ENCODE peak calls at places on chromosome 5, in nine cellular contexts. E is H9, D is psoas muscle, Y is colonic mucosa, L is mucosa of descending colon, V is uterus, X is Peyer's patch, I is mammary epithelial cell, B is sigmoid colon. N is an unnamed sample.
A peak's percentile ranks its signal among the peaks of the same experiment; 100 is the strongest.

GRCh38 chr5:60007724-60008123 is 114.2 kb upstream of the PDE4D start:
- DNase-seq in E (no peak), D (no peak), Y (no peak), L (no peak), V (no peak), X (no peak), I (no peak), B (no peak), N (no peak)

GRCh38 chr5:17802256-17802655 is 168.0 kb downstream of the TAF11L14 start:
- DNase-seq in E (peak; percentile 29), D (no peak), Y (no peak), L (no peak), V (no peak), X (no peak), I (no peak), B (no peak), N (no peak)

GRCh38 chr5:9833871-9834270 is 203.7 kb upstream of the TAS2R1 start:
- DNase-seq in E (peak; percentile 58), D (no peak), Y (no peak), L (no peak), V (no peak), X (no peak), I (no peak), B (no peak), N (no peak)

GRCh38 chr5:7717691-7718090 is 133.2 kb downstream of the CFAP90 start:
- DNase-seq in E (no peak), D (no peak), Y (no peak), L (no peak), V (no peak), X (no peak), I (no peak), B (no peak), N (no peak)

GRCh38 chr5:44150075-44150723 is 239.0 kb downstream of the FGF10 start:
- DNase-seq in E (no peak), D (no peak), Y (no peak), L (no peak), V (no peak), X (no peak), I (no peak), B (no peak), N (no peak)

GRCh38 chr5:69024241-69024651 is 69.6 kb upstream of the SLC30A5 start:
- DNase-seq in E (peak; percentile 41), D (no peak), Y (peak; percentile 34), L (no peak), V (no peak), X (no peak), I (peak; percentile 39), B (no peak), N (peak; percentile 65)

GRCh38 chr5:137627293-137627692 is 108.6 kb downstream of the KLHL3 start:
- DNase-seq in E (no peak), D (no peak), Y (no peak), L (no peak), V (no peak), X (no peak), I (no peak), B (no peak), N (no peak)

GRCh38 chr5:172361566-172362238 is 78.1 kb upstream of the UBTD2 start:
- DNase-seq in E (no peak), D (peak; percentile 45), Y (no peak), L (no peak), V (no peak), X (peak; percentile 18), I (peak; percentile 99), B (no peak), N (peak; percentile 33)

GRCh38 chr5:35303152-35303551 is 72.9 kb upstream of the PRLR start:
- DNase-seq in E (no peak), D (no peak), Y (no peak), L (no peak), V (no peak), X (no peak), I (no peak), B (no peak), N (no peak)

GRCh38 chr5:157596449-157596848 is 20.9 kb upstream of the ADAM19 start:
- DNase-seq in E (no peak), D (no peak), Y (no peak), L (no peak), V (no peak), X (peak; percentile 73), I (no peak), B (no peak), N (no peak)

GRCh38 chr5:168578506-168579205 is 512 bp downstream of the PANK3 start:
- DNase-seq in E (no peak), D (no peak), Y (no peak), L (no peak), V (no peak), X (no peak), I (no peak), B (peak; percentile 63), N (peak; percentile 79)

GRCh38 chr5:68709229-68709628 is 384.6 kb upstream of the SLC30A5 start:
- DNase-seq in E (no peak), D (peak; percentile 21), Y (no peak), L (no peak), V (no peak), X (no peak), I (no peak), B (no peak), N (no peak)

GRCh38 chr5:159061834-159062530 is 37.7 kb downstream of the EBF1 start:
- DNase-seq in E (peak; percentile 61), D (no peak), Y (no peak), L (no peak), V (peak; percentile 26), X (no peak), I (no peak), B (no peak), N (no peak)

GRCh38 chr5:119268387-119269060 is 87.3 kb upstream of the TNFAIP8 start:
- DNase-seq in E (peak; percentile 98), D (peak; percentile 94), Y (peak; percentile 99), L (peak; percentile 100), V (peak; percentile 96), X (peak; percentile 98), I (peak; percentile 94), B (peak; percentile 98), N (peak; percentile 97)
- TF ChIP-seq CTCF in E (no peak), D (no peak), Y (no peak), L (no peak), V (no peak), X (peak; percentile 13), I (peak; percentile 8), B (no peak), N (no peak)

GRCh38 chr5:140251527-140251973 is 51.4 kb downstream of the PFDN1 start:
- DNase-seq in E (no peak), D (peak; percentile 49), Y (no peak), L (no peak), V (no peak), X (peak; percentile 34), I (peak; percentile 89), B (no peak), N (no peak)

GRCh38 chr5:140250386-140250785 is 52.5 kb downstream of the PFDN1 start:
- DNase-seq in E (no peak), D (no peak), Y (no peak), L (no peak), V (no peak), X (no peak), I (no peak), B (no peak), N (no peak)

GRCh38 chr5:140252470-140253126 is 50.3 kb downstream of the PFDN1 start:
- DNase-seq in E (no peak), D (no peak), Y (no peak), L (no peak), V (no peak), X (no peak), I (no peak), B (no peak), N (no peak)

GRCh38 chr5:140246378-140247122 is 56.4 kb downstream of the PFDN1 start:
- DNase-seq in E (no peak), D (peak; percentile 52), Y (no peak), L (no peak), V (peak; percentile 78), X (no peak), I (peak; percentile 36), B (peak; percentile 89), N (peak; percentile 69)

GRCh38 chr5:140249536-140249935 is 53.4 kb downstream of the PFDN1 start:
- DNase-seq in E (no peak), D (no peak), Y (no peak), L (no peak), V (no peak), X (no peak), I (no peak), B (no peak), N (no peak)
- H3K4me1 ChIP-seq in E (peaks cover 4% of the 10 kb centered on the region), D (peaks cover 76% of the 10 kb centered on the region), Y (peaks cover 3% of the 10 kb centered on the region), L (peaks cover 23% of the 10 kb centered on the region), V (no peaks in the 10 kb centered on the region), X (peaks cover 30% of the 10 kb centered on the region), I (peaks cover 65% of the 10 kb centered on the region), B (no peaks in the 10 kb centered on the region), N (peaks cover 11% of the 10 kb centered on the region)

DNA sequence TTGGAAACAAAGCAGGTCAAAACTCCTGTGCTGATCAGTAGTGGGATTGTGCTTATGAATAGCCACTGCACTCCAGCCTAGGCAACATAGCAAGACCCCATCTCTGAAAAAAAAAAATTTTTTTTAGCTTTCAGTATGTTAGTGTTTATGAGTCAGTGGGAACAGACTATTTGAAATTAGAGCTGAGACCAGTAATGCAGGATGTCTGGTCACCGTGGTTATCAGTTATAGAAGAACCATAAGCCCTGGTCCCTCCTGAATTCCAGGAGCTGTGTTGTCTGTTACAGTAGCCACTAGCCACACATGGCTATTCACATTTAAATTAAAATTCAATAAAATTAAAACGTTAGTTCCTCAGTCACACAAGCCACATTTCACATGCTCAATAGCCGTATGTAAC is 96.2 kb upstream of the SAP30L start:
- DNase-seq in E (no peak), D (no peak), Y (no peak), L (no peak), V (no peak), X (no peak), I (no peak), B (no peak), N (no peak)
- TF ChIP-seq CTCF in E (no peak), D (no peak), Y (no peak), L (no peak), V (no peak), X (no peak), I (no peak), B (no peak), N (no peak)

DNA sequence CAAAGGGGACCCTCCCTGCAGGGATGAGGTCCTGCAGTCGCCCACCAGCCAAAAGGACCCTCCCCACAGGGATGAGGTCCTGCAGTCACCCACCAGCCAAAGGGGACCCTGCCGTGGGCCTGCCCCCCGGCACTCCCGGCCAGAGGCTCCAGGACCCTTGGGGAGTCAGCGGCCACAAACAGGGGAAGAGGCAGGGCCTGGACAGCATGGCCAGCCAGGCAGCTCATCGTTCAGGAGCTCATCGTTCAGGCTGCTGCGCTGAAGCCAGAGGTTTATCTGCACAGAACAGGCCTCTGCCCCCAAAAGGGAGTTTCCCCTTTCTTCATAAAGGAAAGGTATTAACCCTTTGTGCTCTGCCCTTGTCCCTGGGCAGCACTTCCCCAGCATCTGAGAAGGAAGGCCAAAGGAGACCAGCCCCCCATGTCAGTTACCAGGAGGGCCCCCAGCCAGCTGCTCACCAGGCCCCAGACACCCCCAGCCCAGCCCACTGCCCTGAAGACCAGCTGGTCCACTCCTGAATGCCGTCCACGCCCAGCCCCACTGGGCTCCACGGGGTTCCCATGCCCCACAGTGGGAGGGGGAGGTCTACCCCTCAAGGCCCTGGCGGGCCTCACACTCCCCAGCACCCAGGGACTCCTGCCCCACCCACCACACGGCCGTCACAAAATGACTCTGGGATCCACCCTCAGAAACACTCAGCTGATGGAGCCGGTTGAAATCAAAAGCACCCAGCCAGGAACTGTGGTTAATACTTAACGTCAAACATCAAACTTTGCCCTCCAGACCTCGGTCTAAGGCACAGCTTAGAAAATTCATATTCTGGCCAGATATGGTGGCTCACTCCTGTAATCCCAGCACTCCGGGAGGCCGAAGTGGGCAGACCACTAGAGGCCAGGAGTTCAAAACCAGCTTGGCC is 6.3 kb downstream of the SLC12A7 start:
- DNase-seq in E (no peak), D (no peak), Y (peak; percentile 92), L (peak; percentile 87), V (no peak), X (no peak), I (no peak), B (no peak), N (peak; percentile 87)
- H3K4me1 ChIP-seq in E (peaks cover 12% of the 10 kb centered on the region), D (peaks cover 26% of the 10 kb centered on the region), Y (peaks cover 43% of the 10 kb centered on the region), L (peaks cover 80% of the 10 kb centered on the region), V (peaks cover 11% of the 10 kb centered on the region), X (peaks cover 99% of the 10 kb centered on the region), I (peaks cover 1% of the 10 kb centered on the region), B (no peaks in the 10 kb centered on the region), N (peaks cover 77% of the 10 kb centered on the region)